ENCODE peak calls at places on chromosomes 1 and 21, in ten cellular contexts. One of them, this sample, is unnamed.

GRCh38 chr1:7101187-7101586 is 315.9 kb downstream of the CAMTA1 start:
- DNase-seq in activated effector memory CD4-positive, alpha-beta T cell treated with anti-CD3 and anti-CD28 coated beads, Interleukin-2, amount 50 U/mL, for 16 hours: no peak
- DNase-seq in activated CD4-positive, alpha-beta T cell treated with anti-CD3 and anti-CD28 coated beads, Interleukin-2, amount 50 U/mL, for 24 hours: no peak
- DNase-seq in breast epithelium: no peak
- DNase-seq in activated naive CD4-positive, alpha-beta T cell: no peak
- DNase-seq in NCI-H1417: no peak
- DNase-seq in CD8-positive, alpha-beta T cell: no peak
- DNase-seq in ELF-1: no peak
- DNase-seq in SHP77: no peak
- DNase-seq in PC-3: no peak
- DNase-seq in this sample: no peak

GRCh38 chr1:18160290-18160942 is 52.8 kb downstream of the IGSF21 start:
- DNase-seq in activated effector memory CD4-positive, alpha-beta T cell treated with anti-CD3 and anti-CD28 coated beads, Interleukin-2, amount 50 U/mL, for 16 hours: no peak
- DNase-seq in activated CD4-positive, alpha-beta T cell treated with anti-CD3 and anti-CD28 coated beads, Interleukin-2, amount 50 U/mL, for 24 hours: no peak
- DNase-seq in breast epithelium: peak
- DNase-seq in activated naive CD4-positive, alpha-beta T cell: no peak
- DNase-seq in NCI-H1417: no peak
- DNase-seq in CD8-positive, alpha-beta T cell: no peak
- DNase-seq in ELF-1: no peak
- DNase-seq in SHP77: peak
- DNase-seq in PC-3: no peak
- DNase-seq in this sample: no peak

GRCh38 chr1:86489242-86489878 is 20.6 kb downstream of the CLCA1 start:
- DNase-seq in activated effector memory CD4-positive, alpha-beta T cell treated with anti-CD3 and anti-CD28 coated beads, Interleukin-2, amount 50 U/mL, for 16 hours: no peak
- DNase-seq in activated CD4-positive, alpha-beta T cell treated with anti-CD3 and anti-CD28 coated beads, Interleukin-2, amount 50 U/mL, for 24 hours: no peak
- DNase-seq in breast epithelium: no peak
- DNase-seq in activated naive CD4-positive, alpha-beta T cell: no peak
- DNase-seq in NCI-H1417: no peak
- DNase-seq in CD8-positive, alpha-beta T cell: no peak
- DNase-seq in ELF-1: no peak
- DNase-seq in SHP77: no peak
- DNase-seq in PC-3: no peak
- DNase-seq in this sample: no peak

GRCh38 chr1:32353886-32354570 is 8.3 kb downstream of the FAM229A start:
- DNase-seq in activated effector memory CD4-positive, alpha-beta T cell treated with anti-CD3 and anti-CD28 coated beads, Interleukin-2, amount 50 U/mL, for 16 hours: no peak
- DNase-seq in activated CD4-positive, alpha-beta T cell treated with anti-CD3 and anti-CD28 coated beads, Interleukin-2, amount 50 U/mL, for 24 hours: no peak
- DNase-seq in breast epithelium: no peak
- DNase-seq in activated naive CD4-positive, alpha-beta T cell: no peak
- DNase-seq in NCI-H1417: no peak
- DNase-seq in CD8-positive, alpha-beta T cell: no peak
- DNase-seq in ELF-1: no peak
- DNase-seq in SHP77: no peak
- DNase-seq in PC-3: no peak
- DNase-seq in this sample: no peak

GRCh38 chr1:6157528-6158174 is 22.5 kb downstream of the CHD5 start:
- DNase-seq in activated effector memory CD4-positive, alpha-beta T cell treated with anti-CD3 and anti-CD28 coated beads, Interleukin-2, amount 50 U/mL, for 16 hours: peak
- DNase-seq in activated CD4-positive, alpha-beta T cell treated with anti-CD3 and anti-CD28 coated beads, Interleukin-2, amount 50 U/mL, for 24 hours: no peak
- DNase-seq in breast epithelium: peak
- DNase-seq in activated naive CD4-positive, alpha-beta T cell: no peak
- DNase-seq in NCI-H1417: peak
- DNase-seq in CD8-positive, alpha-beta T cell: no peak
- DNase-seq in ELF-1: peak
- DNase-seq in SHP77: peak
- DNase-seq in PC-3: peak
- DNase-seq in this sample: no peak

GRCh38 chr21:36792505-36792967 is 93.6 kb downstream of the SIM2 start:
- DNase-seq in activated effector memory CD4-positive, alpha-beta T cell treated with anti-CD3 and anti-CD28 coated beads, Interleukin-2, amount 50 U/mL, for 16 hours: no peak
- DNase-seq in activated CD4-positive, alpha-beta T cell treated with anti-CD3 and anti-CD28 coated beads, Interleukin-2, amount 50 U/mL, for 24 hours: no peak
- DNase-seq in breast epithelium: peak
- DNase-seq in activated naive CD4-positive, alpha-beta T cell: no peak
- DNase-seq in NCI-H1417: peak
- DNase-seq in CD8-positive, alpha-beta T cell: no peak
- DNase-seq in ELF-1: no peak
- DNase-seq in SHP77: peak
- DNase-seq in PC-3: peak
- DNase-seq in this sample: no peak

GRCh38 chr1:162213281-162213909 is 143.9 kb downstream of the NOS1AP start:
- DNase-seq in activated effector memory CD4-positive, alpha-beta T cell treated with anti-CD3 and anti-CD28 coated beads, Interleukin-2, amount 50 U/mL, for 16 hours: no peak
- DNase-seq in activated CD4-positive, alpha-beta T cell treated with anti-CD3 and anti-CD28 coated beads, Interleukin-2, amount 50 U/mL, for 24 hours: no peak
- DNase-seq in breast epithelium: peak
- DNase-seq in activated naive CD4-positive, alpha-beta T cell: no peak
- DNase-seq in NCI-H1417: no peak
- DNase-seq in CD8-positive, alpha-beta T cell: no peak
- DNase-seq in ELF-1: peak
- DNase-seq in SHP77: no peak
- DNase-seq in PC-3: peak
- DNase-seq in this sample: peak

GRCh38 chr1:241706967-241707366 is 54.9 kb downstream of the WDR64 start:
- DNase-seq in activated effector memory CD4-positive, alpha-beta T cell treated with anti-CD3 and anti-CD28 coated beads, Interleukin-2, amount 50 U/mL, for 16 hours: no peak
- DNase-seq in activated CD4-positive, alpha-beta T cell treated with anti-CD3 and anti-CD28 coated beads, Interleukin-2, amount 50 U/mL, for 24 hours: no peak
- DNase-seq in breast epithelium: no peak
- DNase-seq in activated naive CD4-positive, alpha-beta T cell: no peak
- DNase-seq in NCI-H1417: no peak
- DNase-seq in CD8-positive, alpha-beta T cell: peak
- DNase-seq in ELF-1: no peak
- DNase-seq in SHP77: no peak
- DNase-seq in PC-3: peak
- DNase-seq in this sample: no peak

GRCh38 chr1:115478933-115479551 is 141.0 kb upstream of the NGF start:
- DNase-seq in activated effector memory CD4-positive, alpha-beta T cell treated with anti-CD3 and anti-CD28 coated beads, Interleukin-2, amount 50 U/mL, for 16 hours: no peak
- DNase-seq in activated CD4-positive, alpha-beta T cell treated with anti-CD3 and anti-CD28 coated beads, Interleukin-2, amount 50 U/mL, for 24 hours: no peak
- DNase-seq in breast epithelium: peak
- DNase-seq in activated naive CD4-positive, alpha-beta T cell: no peak
- DNase-seq in NCI-H1417: peak
- DNase-seq in CD8-positive, alpha-beta T cell: no peak
- DNase-seq in ELF-1: no peak
- DNase-seq in SHP77: peak
- DNase-seq in PC-3: peak
- DNase-seq in this sample: peak

GRCh38 chr1:50139339-50139738 is 30.6 kb downstream of the ELAVL4 start:
- DNase-seq in activated effector memory CD4-positive, alpha-beta T cell treated with anti-CD3 and anti-CD28 coated beads, Interleukin-2, amount 50 U/mL, for 16 hours: no peak
- DNase-seq in activated CD4-positive, alpha-beta T cell treated with anti-CD3 and anti-CD28 coated beads, Interleukin-2, amount 50 U/mL, for 24 hours: no peak
- DNase-seq in breast epithelium: no peak
- DNase-seq in activated naive CD4-positive, alpha-beta T cell: no peak
- DNase-seq in NCI-H1417: no peak
- DNase-seq in CD8-positive, alpha-beta T cell: no peak
- DNase-seq in ELF-1: no peak
- DNase-seq in SHP77: no peak
- DNase-seq in PC-3: no peak
- DNase-seq in this sample: no peak

GRCh38 chr1:200526709-200527612 is 93.6 kb downstream of the KIF14 start:
- DNase-seq in activated effector memory CD4-positive, alpha-beta T cell treated with anti-CD3 and anti-CD28 coated beads, Interleukin-2, amount 50 U/mL, for 16 hours: no peak
- DNase-seq in activated CD4-positive, alpha-beta T cell treated with anti-CD3 and anti-CD28 coated beads, Interleukin-2, amount 50 U/mL, for 24 hours: no peak
- DNase-seq in breast epithelium: no peak
- DNase-seq in activated naive CD4-positive, alpha-beta T cell: no peak
- DNase-seq in NCI-H1417: peak
- DNase-seq in CD8-positive, alpha-beta T cell: no peak
- DNase-seq in ELF-1: no peak
- DNase-seq in SHP77: no peak
- DNase-seq in PC-3: no peak
- DNase-seq in this sample: no peak

GRCh38 chr1:246567258-246568235 is 1.3 kb downstream of the CNST start:
- DNase-seq in activated effector memory CD4-positive, alpha-beta T cell treated with anti-CD3 and anti-CD28 coated beads, Interleukin-2, amount 50 U/mL, for 16 hours: no peak
- DNase-seq in activated CD4-positive, alpha-beta T cell treated with anti-CD3 and anti-CD28 coated beads, Interleukin-2, amount 50 U/mL, for 24 hours: no peak
- DNase-seq in breast epithelium: no peak
- DNase-seq in activated naive CD4-positive, alpha-beta T cell: no peak
- DNase-seq in NCI-H1417: no peak
- DNase-seq in CD8-positive, alpha-beta T cell: no peak
- DNase-seq in ELF-1: peak
- DNase-seq in SHP77: no peak
- DNase-seq in PC-3: peak
- DNase-seq in this sample: peak

GRCh38 chr1:221635305-221635704 is 106.6 kb downstream of the DUSP10 start:
- DNase-seq in activated effector memory CD4-positive, alpha-beta T cell treated with anti-CD3 and anti-CD28 coated beads, Interleukin-2, amount 50 U/mL, for 16 hours: no peak
- DNase-seq in activated CD4-positive, alpha-beta T cell treated with anti-CD3 and anti-CD28 coated beads, Interleukin-2, amount 50 U/mL, for 24 hours: no peak
- DNase-seq in breast epithelium: no peak
- DNase-seq in activated naive CD4-positive, alpha-beta T cell: no peak
- DNase-seq in NCI-H1417: no peak
- DNase-seq in CD8-positive, alpha-beta T cell: no peak
- DNase-seq in ELF-1: no peak
- DNase-seq in SHP77: no peak
- DNase-seq in PC-3: no peak
- DNase-seq in this sample: no peak

GRCh38 chr21:30434033-30434631 is 4.1 kb downstream of the KRTAP13-4 start:
- DNase-seq in activated effector memory CD4-positive, alpha-beta T cell treated with anti-CD3 and anti-CD28 coated beads, Interleukin-2, amount 50 U/mL, for 16 hours: no peak
- DNase-seq in activated CD4-positive, alpha-beta T cell treated with anti-CD3 and anti-CD28 coated beads, Interleukin-2, amount 50 U/mL, for 24 hours: no peak
- DNase-seq in breast epithelium: no peak
- DNase-seq in activated naive CD4-positive, alpha-beta T cell: no peak
- DNase-seq in NCI-H1417: peak
- DNase-seq in CD8-positive, alpha-beta T cell: no peak
- DNase-seq in ELF-1: peak
- DNase-seq in SHP77: peak
- DNase-seq in PC-3: peak
- DNase-seq in this sample: peak

GRCh38 chr1:156154317-156154749 is 948 bp downstream of the SEMA4A start:
- DNase-seq in activated effector memory CD4-positive, alpha-beta T cell treated with anti-CD3 and anti-CD28 coated beads, Interleukin-2, amount 50 U/mL, for 16 hours: no peak
- DNase-seq in activated CD4-positive, alpha-beta T cell treated with anti-CD3 and anti-CD28 coated beads, Interleukin-2, amount 50 U/mL, for 24 hours: no peak
- DNase-seq in breast epithelium: no peak
- DNase-seq in activated naive CD4-positive, alpha-beta T cell: no peak
- DNase-seq in NCI-H1417: no peak
- DNase-seq in CD8-positive, alpha-beta T cell: no peak
- DNase-seq in ELF-1: no peak
- DNase-seq in SHP77: no peak
- DNase-seq in PC-3: no peak
- DNase-seq in this sample: no peak

GRCh38 chr1:15525043-15525958 is 1.3 kb upstream of the CASP9 start:
- DNase-seq in activated effector memory CD4-positive, alpha-beta T cell treated with anti-CD3 and anti-CD28 coated beads, Interleukin-2, amount 50 U/mL, for 16 hours: peak
- DNase-seq in activated CD4-positive, alpha-beta T cell treated with anti-CD3 and anti-CD28 coated beads, Interleukin-2, amount 50 U/mL, for 24 hours: no peak
- DNase-seq in breast epithelium: peak
- DNase-seq in activated naive CD4-positive, alpha-beta T cell: no peak
- DNase-seq in NCI-H1417: peak
- DNase-seq in CD8-positive, alpha-beta T cell: no peak
- DNase-seq in ELF-1: no peak
- DNase-seq in SHP77: no peak
- DNase-seq in PC-3: peak
- DNase-seq in this sample: peak

GRCh38 chr1:206742702-206743383 is 27.7 kb upstream of the IL19 start:
- DNase-seq in activated effector memory CD4-positive, alpha-beta T cell treated with anti-CD3 and anti-CD28 coated beads, Interleukin-2, amount 50 U/mL, for 16 hours: peak
- DNase-seq in activated CD4-positive, alpha-beta T cell treated with anti-CD3 and anti-CD28 coated beads, Interleukin-2, amount 50 U/mL, for 24 hours: no peak
- DNase-seq in breast epithelium: no peak
- DNase-seq in activated naive CD4-positive, alpha-beta T cell: no peak
- DNase-seq in NCI-H1417: no peak
- DNase-seq in CD8-positive, alpha-beta T cell: no peak
- DNase-seq in ELF-1: no peak
- DNase-seq in SHP77: no peak
- DNase-seq in PC-3: no peak
- DNase-seq in this sample: no peak

GRCh38 chr1:49060766-49061165 is 284.1 kb upstream of the BEND5 start:
- DNase-seq in activated effector memory CD4-positive, alpha-beta T cell treated with anti-CD3 and anti-CD28 coated beads, Interleukin-2, amount 50 U/mL, for 16 hours: no peak
- DNase-seq in activated CD4-positive, alpha-beta T cell treated with anti-CD3 and anti-CD28 coated beads, Interleukin-2, amount 50 U/mL, for 24 hours: no peak
- DNase-seq in breast epithelium: no peak
- DNase-seq in activated naive CD4-positive, alpha-beta T cell: no peak
- DNase-seq in NCI-H1417: no peak
- DNase-seq in CD8-positive, alpha-beta T cell: no peak
- DNase-seq in ELF-1: no peak
- DNase-seq in SHP77: no peak
- DNase-seq in PC-3: peak
- DNase-seq in this sample: no peak